ENCODE peak calls at places on chromosomes 5 and 9, in nine cellular contexts. One of them, this sample, is unnamed.

GRCh38 chr9:137307255-137308101 is 5.4 kb upstream of the NRARP start:
- DNase-seq in adrenal gland: peak; percentile 14
- DNase-seq in stomach: no peak
- DNase-seq in body of pancreas: peak; percentile 91
- DNase-seq in suprapubic skin: peak; percentile 78
- DNase-seq in tibial nerve: no peak
- DNase-seq in HCT116: no peak
- DNase-seq in upper lobe of left lung: peak; percentile 79
- DNase-seq in uterus: no peak
- DNase-seq in this sample: no peak

GRCh38 chr5:55072668-55073067 is 29.8 kb upstream of the GZMA start:
- DNase-seq in adrenal gland: no peak
- DNase-seq in stomach: no peak
- DNase-seq in body of pancreas: no peak
- DNase-seq in suprapubic skin: no peak
- DNase-seq in tibial nerve: no peak
- DNase-seq in HCT116: no peak
- DNase-seq in upper lobe of left lung: no peak
- DNase-seq in uterus: no peak
- DNase-seq in this sample: no peak

GRCh38 chr5:43432486-43433365 is 20.5 kb upstream of the CCL28 start:
- DNase-seq in adrenal gland: peak; percentile 29
- DNase-seq in stomach: peak; percentile 86
- DNase-seq in body of pancreas: peak; percentile 82
- DNase-seq in suprapubic skin: peak; percentile 82
- DNase-seq in tibial nerve: peak; percentile 72
- DNase-seq in HCT116: peak; percentile 31
- DNase-seq in upper lobe of left lung: no peak
- DNase-seq in uterus: peak; percentile 16
- DNase-seq in this sample: peak; percentile 52

GRCh38 chr9:113875917-113876805 is at the start of gene ZNF618:
- DNase-seq in adrenal gland: peak; percentile 42
- DNase-seq in stomach: peak; percentile 41
- DNase-seq in body of pancreas: peak; percentile 40
- DNase-seq in suprapubic skin: no peak
- DNase-seq in tibial nerve: no peak
- DNase-seq in HCT116: no peak
- DNase-seq in upper lobe of left lung: peak; percentile 91
- DNase-seq in uterus: peak; percentile 40
- DNase-seq in this sample: peak; percentile 53

GRCh38 chr9:13264788-13265187 is 14.7 kb downstream of the MPDZ start:
- DNase-seq in adrenal gland: no peak
- DNase-seq in stomach: no peak
- DNase-seq in body of pancreas: no peak
- DNase-seq in suprapubic skin: no peak
- DNase-seq in tibial nerve: no peak
- DNase-seq in HCT116: no peak
- DNase-seq in upper lobe of left lung: no peak
- DNase-seq in uterus: no peak
- DNase-seq in this sample: no peak

GRCh38 chr9:124764774-124765438 is 6.2 kb downstream of the NR6A1 start:
- DNase-seq in adrenal gland: no peak
- DNase-seq in stomach: no peak
- DNase-seq in body of pancreas: no peak
- DNase-seq in suprapubic skin: no peak
- DNase-seq in tibial nerve: no peak
- DNase-seq in HCT116: no peak
- DNase-seq in upper lobe of left lung: no peak
- DNase-seq in uterus: no peak
- DNase-seq in this sample: no peak

GRCh38 chr5:119036101-119036762 is 34.7 kb upstream of the DMXL1 start:
- DNase-seq in adrenal gland: no peak
- DNase-seq in stomach: no peak
- DNase-seq in body of pancreas: no peak
- DNase-seq in suprapubic skin: no peak
- DNase-seq in tibial nerve: no peak
- DNase-seq in HCT116: peak; percentile 65
- DNase-seq in upper lobe of left lung: no peak
- DNase-seq in uterus: no peak
- DNase-seq in this sample: no peak

GRCh38 chr5:179599973-179600372 is 23.5 kb downstream of the HNRNPH1 start:
- DNase-seq in adrenal gland: no peak
- DNase-seq in stomach: no peak
- DNase-seq in body of pancreas: no peak
- DNase-seq in suprapubic skin: peak; percentile 70
- DNase-seq in tibial nerve: no peak
- DNase-seq in HCT116: no peak
- DNase-seq in upper lobe of left lung: peak; percentile 73
- DNase-seq in uterus: no peak
- DNase-seq in this sample: peak; percentile 39

GRCh38 chr9:137902646-137903045 is 25.1 kb downstream of the CACNA1B start:
- DNase-seq in adrenal gland: no peak
- DNase-seq in stomach: no peak
- DNase-seq in body of pancreas: no peak
- DNase-seq in suprapubic skin: peak; percentile 67
- DNase-seq in tibial nerve: no peak
- DNase-seq in HCT116: no peak
- DNase-seq in upper lobe of left lung: peak; percentile 45
- DNase-seq in uterus: no peak
- DNase-seq in this sample: no peak

GRCh38 chr5:3852154-3852930 is 256.7 kb downstream of the IRX1 start:
- DNase-seq in adrenal gland: no peak
- DNase-seq in stomach: no peak
- DNase-seq in body of pancreas: no peak
- DNase-seq in suprapubic skin: no peak
- DNase-seq in tibial nerve: no peak
- DNase-seq in HCT116: no peak
- DNase-seq in upper lobe of left lung: peak; percentile 49
- DNase-seq in uterus: no peak
- DNase-seq in this sample: no peak

GRCh38 chr5:53360811-53361210 is 119.6 kb upstream of the FST start:
- DNase-seq in adrenal gland: no peak
- DNase-seq in stomach: no peak
- DNase-seq in body of pancreas: no peak
- DNase-seq in suprapubic skin: no peak
- DNase-seq in tibial nerve: no peak
- DNase-seq in HCT116: peak; percentile 4
- DNase-seq in upper lobe of left lung: no peak
- DNase-seq in uterus: no peak
- DNase-seq in this sample: no peak

GRCh38 chr9:82115900-82116299 is 127.3 kb downstream of the SPATA31D1 start:
- DNase-seq in adrenal gland: no peak
- DNase-seq in stomach: no peak
- DNase-seq in body of pancreas: no peak
- DNase-seq in suprapubic skin: no peak
- DNase-seq in tibial nerve: no peak
- DNase-seq in HCT116: no peak
- DNase-seq in upper lobe of left lung: no peak
- DNase-seq in uterus: no peak
- DNase-seq in this sample: no peak

GRCh38 chr9:76369583-76369982 is 24.6 kb downstream of the RFK start:
- DNase-seq in adrenal gland: no peak
- DNase-seq in stomach: peak; percentile 85
- DNase-seq in body of pancreas: peak; percentile 85
- DNase-seq in suprapubic skin: no peak
- DNase-seq in tibial nerve: no peak
- DNase-seq in HCT116: no peak
- DNase-seq in upper lobe of left lung: no peak
- DNase-seq in uterus: no peak
- DNase-seq in this sample: no peak

GRCh38 chr9:78127271-78128225 is 95.9 kb upstream of the GNAQ start:
- DNase-seq in adrenal gland: no peak
- DNase-seq in stomach: no peak
- DNase-seq in body of pancreas: no peak
- DNase-seq in suprapubic skin: no peak
- DNase-seq in tibial nerve: no peak
- DNase-seq in HCT116: no peak
- DNase-seq in upper lobe of left lung: no peak
- DNase-seq in uterus: no peak
- DNase-seq in this sample: no peak

GRCh38 chr5:103027267-103027666 is 92.7 kb downstream of the GIN1 start:
- DNase-seq in adrenal gland: no peak
- DNase-seq in stomach: no peak
- DNase-seq in body of pancreas: no peak
- DNase-seq in suprapubic skin: no peak
- DNase-seq in tibial nerve: no peak
- DNase-seq in HCT116: no peak
- DNase-seq in upper lobe of left lung: no peak
- DNase-seq in uterus: no peak
- DNase-seq in this sample: no peak
- H3K36me3 ChIP-seq in adrenal gland: no peaks in the 10 kb centered on the region
- H3K36me3 ChIP-seq in stomach: peaks cover 49% of the 10 kb centered on the region
- H3K36me3 ChIP-seq in body of pancreas: no peaks in the 10 kb centered on the region
- H3K36me3 ChIP-seq in suprapubic skin: peaks cover 51% of the 10 kb centered on the region
- H3K36me3 ChIP-seq in tibial nerve: peaks cover 44% of the 10 kb centered on the region
- H3K36me3 ChIP-seq in HCT116: peaks cover 19% of the 10 kb centered on the region
- H3K36me3 ChIP-seq in upper lobe of left lung: no peaks in the 10 kb centered on the region
- H3K36me3 ChIP-seq in uterus: no peaks in the 10 kb centered on the region
- H3K36me3 ChIP-seq in this sample: no peaks in the 10 kb centered on the region

GRCh38 chr9:116059466-116059865 is 94.1 kb upstream of the PAPPA start:
- DNase-seq in adrenal gland: no peak
- DNase-seq in stomach: no peak
- DNase-seq in body of pancreas: no peak
- DNase-seq in suprapubic skin: no peak
- DNase-seq in tibial nerve: no peak
- DNase-seq in HCT116: no peak
- DNase-seq in upper lobe of left lung: no peak
- DNase-seq in uterus: no peak
- DNase-seq in this sample: no peak

GRCh38 chr9:116055536-116055935 is 98.1 kb upstream of the PAPPA start:
- DNase-seq in adrenal gland: no peak
- DNase-seq in stomach: no peak
- DNase-seq in body of pancreas: no peak
- DNase-seq in suprapubic skin: no peak
- DNase-seq in tibial nerve: no peak
- DNase-seq in HCT116: no peak
- DNase-seq in upper lobe of left lung: no peak
- DNase-seq in uterus: no peak
- DNase-seq in this sample: no peak

GRCh38 chr9:116057371-116057770 is 96.2 kb upstream of the PAPPA start:
- DNase-seq in adrenal gland: no peak
- DNase-seq in stomach: no peak
- DNase-seq in body of pancreas: no peak
- DNase-seq in suprapubic skin: no peak
- DNase-seq in tibial nerve: no peak
- DNase-seq in HCT116: no peak
- DNase-seq in upper lobe of left lung: no peak
- DNase-seq in uterus: no peak
- DNase-seq in this sample: no peak

GRCh38 chr9:116060631-116061030 is 93.0 kb upstream of the PAPPA start:
- DNase-seq in adrenal gland: no peak
- DNase-seq in stomach: no peak
- DNase-seq in body of pancreas: no peak
- DNase-seq in suprapubic skin: no peak
- DNase-seq in tibial nerve: no peak
- DNase-seq in HCT116: no peak
- DNase-seq in upper lobe of left lung: no peak
- DNase-seq in uterus: no peak
- DNase-seq in this sample: no peak

DNA sequence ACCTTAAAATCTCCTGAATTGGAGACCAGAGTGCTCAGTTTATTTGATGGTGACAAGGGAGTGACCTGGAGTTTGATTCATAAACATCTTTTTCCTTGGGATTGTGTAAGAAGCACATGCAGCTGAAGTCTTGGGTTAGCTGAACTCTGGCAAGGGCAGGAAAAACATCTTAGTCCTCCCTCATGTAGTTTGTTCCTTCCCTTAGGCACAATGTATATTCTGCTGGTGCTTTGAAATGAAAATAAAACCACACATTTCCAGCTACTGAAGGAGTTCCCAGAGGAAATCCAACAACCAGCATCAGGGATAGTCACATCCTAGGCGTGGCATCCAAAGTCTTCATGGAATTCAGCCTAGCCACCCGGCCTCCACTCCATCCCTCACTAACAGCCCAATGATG is 95.2 kb upstream of the PAPPA start:
- DNase-seq in adrenal gland: no peak
- DNase-seq in stomach: no peak
- DNase-seq in body of pancreas: no peak
- DNase-seq in suprapubic skin: no peak
- DNase-seq in tibial nerve: no peak
- DNase-seq in HCT116: no peak
- DNase-seq in upper lobe of left lung: no peak
- DNase-seq in uterus: no peak
- DNase-seq in this sample: no peak
- TF ChIP-seq POLR2A in adrenal gland: no peak
- TF ChIP-seq POLR2A in stomach: no peak
- TF ChIP-seq POLR2A in body of pancreas: no peak
- TF ChIP-seq POLR2A in suprapubic skin: no peak
- TF ChIP-seq POLR2A in tibial nerve: no peak
- TF ChIP-seq POLR2A in HCT116: no peak
- TF ChIP-seq POLR2A in upper lobe of left lung: no peak
- TF ChIP-seq POLR2A in uterus: no peak
- TF ChIP-seq POLR2A in this sample: no peak

GRCh38 chr9:126328415-126328814 is 1.8 kb downstream of the MVB12B start:
- DNase-seq in adrenal gland: no peak
- DNase-seq in stomach: no peak
- DNase-seq in body of pancreas: no peak
- DNase-seq in suprapubic skin: no peak
- DNase-seq in tibial nerve: no peak
- DNase-seq in HCT116: no peak
- DNase-seq in upper lobe of left lung: no peak
- DNase-seq in uterus: no peak
- DNase-seq in this sample: no peak

GRCh38 chr9:126327016-126327749 is 554 bp downstream of the MVB12B start:
- DNase-seq in adrenal gland: no peak
- DNase-seq in stomach: no peak
- DNase-seq in body of pancreas: peak; percentile 25
- DNase-seq in suprapubic skin: peak; percentile 75
- DNase-seq in tibial nerve: no peak
- DNase-seq in HCT116: no peak
- DNase-seq in upper lobe of left lung: no peak
- DNase-seq in uterus: peak; percentile 18
- DNase-seq in this sample: no peak

GRCh38 chr9:126331964-126332748 is 5.5 kb downstream of the MVB12B start:
- DNase-seq in adrenal gland: no peak
- DNase-seq in stomach: no peak
- DNase-seq in body of pancreas: no peak
- DNase-seq in suprapubic skin: peak; percentile 70
- DNase-seq in tibial nerve: no peak
- DNase-seq in HCT116: no peak
- DNase-seq in upper lobe of left lung: no peak
- DNase-seq in uterus: no peak
- DNase-seq in this sample: no peak

GRCh38 chr9:126327750-126328120 is 1.1 kb downstream of the MVB12B start:
- DNase-seq in adrenal gland: no peak
- DNase-seq in stomach: no peak
- DNase-seq in body of pancreas: no peak
- DNase-seq in suprapubic skin: peak; percentile 38
- DNase-seq in tibial nerve: no peak
- DNase-seq in HCT116: no peak
- DNase-seq in upper lobe of left lung: no peak
- DNase-seq in uterus: no peak
- DNase-seq in this sample: no peak

GRCh38 chr9:126329476-126330275 is 3.0 kb downstream of the MVB12B start:
- DNase-seq in adrenal gland: no peak
- DNase-seq in stomach: no peak
- DNase-seq in body of pancreas: no peak
- DNase-seq in suprapubic skin: peak; percentile 76
- DNase-seq in tibial nerve: no peak
- DNase-seq in HCT116: no peak
- DNase-seq in upper lobe of left lung: no peak
- DNase-seq in uterus: no peak
- DNase-seq in this sample: peak; percentile 76
- H3K27ac ChIP-seq in adrenal gland: no peak overlapping the region
- H3K27ac ChIP-seq in stomach: no peak overlapping the region
- H3K27ac ChIP-seq in body of pancreas: no peak overlapping the region
- H3K27ac ChIP-seq in suprapubic skin: no peak overlapping the region
- H3K27ac ChIP-seq in tibial nerve: peak overlapping the region; percentile 91
- H3K27ac ChIP-seq in HCT116: no peak overlapping the region
- H3K27ac ChIP-seq in upper lobe of left lung: peak overlapping the region; percentile 81
- H3K27ac ChIP-seq in uterus: no peak overlapping the region
- H3K27ac ChIP-seq in this sample: peak overlapping the region; percentile 79

GRCh38 chr9:123364241-123364824 is 8.3 kb downstream of the CRB2 start:
- DNase-seq in adrenal gland: no peak
- DNase-seq in stomach: no peak
- DNase-seq in body of pancreas: no peak
- DNase-seq in suprapubic skin: no peak
- DNase-seq in tibial nerve: no peak
- DNase-seq in HCT116: no peak
- DNase-seq in upper lobe of left lung: no peak
- DNase-seq in uterus: peak; percentile 87
- DNase-seq in this sample: no peak
- H3K36me3 ChIP-seq in adrenal gland: no peaks in the 10 kb centered on the region
- H3K36me3 ChIP-seq in stomach: no peaks in the 10 kb centered on the region
- H3K36me3 ChIP-seq in body of pancreas: no peaks in the 10 kb centered on the region
- H3K36me3 ChIP-seq in suprapubic skin: no peaks in the 10 kb centered on the region
- H3K36me3 ChIP-seq in tibial nerve: no peaks in the 10 kb centered on the region
- H3K36me3 ChIP-seq in HCT116: no peaks in the 10 kb centered on the region
- H3K36me3 ChIP-seq in upper lobe of left lung: no peaks in the 10 kb centered on the region
- H3K36me3 ChIP-seq in uterus: no peaks in the 10 kb centered on the region
- H3K36me3 ChIP-seq in this sample: no peaks in the 10 kb centered on the region

This sample was measured in Peyer's patch.